ENCODE peak calls at places on chromosomes 2 and 18, in four cellular contexts. P is neuronal stem cell, G is GM23248, C is HCT116. Q is an unnamed sample.

GRCh38 chr2:54859997-54860701 is 136.7 kb downstream of the EML6 start:
- DNase-seq in P (no peak), G (peak; percentile 84), C (no peak), Q (no peak)

GRCh38 chr2:238099709-238100048 is 461 bp upstream of the ESPNL start:
- DNase-seq in G (no peak), P (no peak), C (no peak), Q (no peak)

GRCh38 chr18:79988925-79989361 is 580 bp upstream of the TXNL4A start:
- DNase-seq in P (no peak), G (peak; percentile 78), C (no peak), Q (no peak)

GRCh38 chr2:161486111-161486510 is 70.0 kb downstream of the TBR1 start:
- DNase-seq in G (no peak), C (no peak), P (no peak), Q (no peak)

GRCh38 chr2:101759162-101759561 is 61.7 kb downstream of the MAP4K4 start:
- DNase-seq in G (peak; percentile 94), C (peak; percentile 57), P (no peak), Q (peak; percentile 95)

GRCh38 chr2:176178807-176179271 is 9.6 kb upstream of the HOXD1 start:
- DNase-seq in C (no peak), G (no peak), P (no peak), Q (peak; percentile 90)

GRCh38 chr2:172173307-172173706 is 70.6 kb upstream of the DLX2 start:
- DNase-seq in C (no peak), P (no peak), G (peak; percentile 37), Q (peak; percentile 10)

GRCh38 chr2:48279347-48279746 is 250.6 kb upstream of the STON1 start:
- DNase-seq in C (no peak), G (no peak), P (no peak), Q (no peak)

DNA sequence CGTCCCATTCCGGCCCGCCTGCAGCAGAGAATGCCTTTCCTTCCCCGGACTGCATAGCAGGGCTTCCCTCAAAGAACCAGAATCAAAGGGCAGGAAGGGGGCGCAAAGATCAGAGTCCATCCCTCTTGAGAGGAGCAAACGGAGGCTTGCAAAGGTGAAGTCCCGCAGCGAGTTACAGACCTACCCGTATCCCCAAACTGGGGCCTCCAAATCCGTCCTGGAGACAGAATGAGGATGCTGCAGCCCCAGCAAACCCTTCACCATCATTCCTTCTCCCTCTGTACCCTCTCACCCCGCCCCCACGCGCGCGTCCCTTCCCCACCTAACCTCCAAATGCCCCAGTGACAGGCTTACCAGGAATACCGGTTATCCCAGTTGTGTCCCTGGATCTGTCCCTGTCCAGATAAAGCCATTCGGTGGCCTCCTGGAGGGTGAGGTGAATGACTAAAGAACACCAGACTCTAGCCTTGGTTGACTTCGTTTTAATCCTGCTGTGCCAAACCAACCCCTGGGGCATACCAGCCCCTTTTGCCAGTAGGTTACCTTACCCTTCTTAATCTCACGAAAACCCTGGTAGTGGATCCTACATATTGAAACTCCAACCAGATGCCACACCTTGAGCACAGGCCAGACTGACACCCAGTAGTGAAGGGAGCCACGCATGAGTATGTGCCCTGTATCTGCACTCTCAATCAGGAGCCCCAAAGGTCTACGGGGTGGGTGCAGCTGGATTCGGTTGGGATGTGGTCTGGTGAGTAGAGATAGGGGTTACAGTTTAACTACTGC is 961 bp upstream of the SLC40A1 start:
- DNase-seq in P (peak; percentile 12), G (no peak), C (no peak), Q (no peak)
- H3K4me3 ChIP-seq in P (no peak overlapping the region), G (peak overlapping the region; percentile 68), C (no peak overlapping the region), Q (peak overlapping the region; percentile 53)

GRCh38 chr2:138219961-138220360 is 255.7 kb downstream of the HNMT start:
- DNase-seq in C (no peak), G (no peak), P (no peak), Q (no peak)

GRCh38 chr2:138215958-138216357 is 251.7 kb downstream of the HNMT start:
- DNase-seq in P (no peak), C (no peak), G (no peak), Q (no peak)

GRCh38 chr2:138217975-138218773 is 253.9 kb downstream of the HNMT start:
- DNase-seq in P (no peak), C (no peak), G (no peak), Q (no peak)

GRCh38 chr2:138223321-138223720 is 259.0 kb downstream of the HNMT start:
- DNase-seq in C (no peak), P (no peak), G (no peak), Q (no peak)

DNA sequence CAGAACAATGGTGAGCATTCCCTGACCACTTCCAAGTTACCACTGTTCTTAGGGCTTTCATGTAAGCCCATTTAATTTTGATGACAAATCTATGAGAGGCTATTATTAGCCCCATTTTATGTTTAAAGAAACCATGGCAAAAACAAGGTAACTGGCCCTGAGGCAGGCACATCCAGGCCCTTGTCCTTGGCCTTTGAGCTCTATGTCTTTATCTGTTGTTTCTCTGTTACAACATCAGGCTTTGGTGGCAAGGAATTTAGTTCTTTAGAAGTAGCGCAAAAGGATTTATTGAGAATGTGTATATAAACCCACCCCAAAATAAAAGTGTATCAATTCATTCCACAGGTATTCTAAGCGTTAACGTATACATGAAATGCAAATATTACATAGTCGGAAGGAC is 257.1 kb downstream of the HNMT start:
- DNase-seq in G (no peak), P (no peak), C (no peak), Q (no peak)
- H2AFZ ChIP-seq in G (no peak overlapping the region), P (no peak overlapping the region), C (no peak overlapping the region), Q (no peak overlapping the region)

DNA sequence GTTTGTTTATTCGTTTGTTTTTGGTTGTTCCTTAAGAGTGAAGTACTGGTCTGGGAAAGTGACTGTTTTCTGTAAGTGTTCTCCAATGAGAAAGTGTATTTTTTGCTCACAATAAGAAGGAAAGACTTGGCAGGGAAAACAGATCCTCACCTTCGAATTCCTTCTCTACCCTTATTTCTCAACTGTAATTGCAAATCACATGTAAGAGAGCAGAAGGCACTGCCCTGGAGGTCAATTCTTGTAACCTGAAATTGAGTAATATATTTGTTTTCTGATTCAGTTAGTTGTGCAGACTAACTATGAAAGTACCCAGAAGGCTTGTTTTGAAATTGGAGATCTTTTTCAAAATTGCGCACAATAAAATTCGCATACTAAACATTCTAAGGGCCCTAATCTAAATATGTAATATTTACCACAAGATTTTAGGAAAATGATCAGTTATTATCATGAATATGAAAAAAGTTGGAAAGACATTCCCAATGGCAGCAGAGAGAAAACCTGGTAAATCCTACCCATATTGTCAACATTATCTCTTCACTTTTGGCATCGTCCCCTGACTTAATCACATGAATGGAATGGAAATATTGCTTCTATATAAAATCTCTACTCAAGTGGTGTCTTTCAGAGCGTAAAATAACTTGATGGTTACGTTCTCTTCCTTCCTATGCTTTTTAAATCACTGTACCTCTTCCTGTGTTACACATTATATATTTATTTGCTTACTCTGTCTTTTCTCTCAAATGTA is 24.1 kb downstream of the TFPI start:
- DNase-seq in G (no peak), P (no peak), C (no peak), Q (peak; percentile 37)
- H3K27ac ChIP-seq in G (no peak overlapping the region), P (no peak overlapping the region), C (no peak overlapping the region), Q (no peak overlapping the region)

DNA sequence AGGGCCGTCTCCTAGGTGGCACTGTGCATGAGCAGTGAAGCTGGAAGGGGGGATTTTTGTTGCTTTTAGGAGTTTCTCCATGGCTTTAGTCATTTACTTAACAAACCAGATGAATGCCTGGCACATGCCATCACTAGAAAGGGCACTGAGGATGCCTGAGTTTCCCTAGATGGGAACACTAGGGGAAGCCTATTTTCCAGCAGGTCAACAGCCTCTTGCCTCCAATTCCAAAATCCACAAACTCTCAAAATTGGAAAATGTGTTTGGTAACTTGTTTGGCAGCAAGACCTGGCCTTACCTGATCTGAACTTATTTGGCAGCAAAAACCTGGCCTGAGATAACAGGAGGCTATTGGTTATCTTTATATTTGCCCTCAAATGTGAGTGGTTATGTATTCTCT is 2.6 kb downstream of the LIPG start:
- DNase-seq in C (no peak), G (no peak), P (no peak), Q (no peak)
- H3K4me3 ChIP-seq in C (no peak overlapping the region), G (no peak overlapping the region), P (no peak overlapping the region), Q (peak overlapping the region; percentile 83)

DNA sequence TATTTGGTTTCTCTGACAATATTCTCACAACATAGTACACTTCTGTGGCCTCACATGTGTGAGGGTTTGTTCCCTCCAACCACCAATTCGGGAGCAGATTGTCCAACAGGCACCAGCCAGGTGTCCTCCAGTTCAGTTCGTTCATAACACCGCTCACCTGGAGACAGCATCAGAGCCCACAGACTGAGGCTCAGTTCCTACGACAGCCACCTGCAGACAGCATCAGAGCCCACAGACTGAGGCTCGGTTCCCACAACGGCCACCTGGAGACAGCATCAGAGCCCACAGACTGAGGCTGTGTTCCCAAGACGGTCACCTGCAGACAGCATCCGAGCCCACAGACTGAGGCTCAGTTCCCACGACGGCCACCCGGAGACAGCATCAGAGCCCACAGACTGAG is 58.2 kb upstream of the SNTG2 start:
- DNase-seq in C (no peak), P (no peak), G (no peak), Q (no peak)
- H2AFZ ChIP-seq in C (no peak overlapping the region), P (no peak overlapping the region), G (no peak overlapping the region), Q (no peak overlapping the region)

GRCh38 chr2:24046930-24047702 is at the start of gene WDCP:
- DNase-seq in C (peak; percentile 95), P (peak; percentile 94), G (peak; percentile 99), Q (peak; percentile 99)
- H3K27ac ChIP-seq in C (peak within 1 kb of the TSS; percentile 35), P (no peak within 1 kb of the TSS), G (peak within 1 kb of the TSS; percentile 19), Q (peak within 1 kb of the TSS; percentile 36)

GRCh38 chr18:78246041-78246440 is 733.6 kb upstream of the SALL3 start:
- DNase-seq in P (no peak), G (no peak), C (no peak), Q (no peak)
- H3K4me3 ChIP-seq in P (no peak overlapping the region), G (no peak overlapping the region), C (no peak overlapping the region), Q (no peak overlapping the region)

Q was measured in endothelial cell of umbilical vein.